ENCODE peak calls at places on chromosomes 2 and 18, in nine cellular contexts. H, K, X, M, C, D, I, G and J are unnamed samples.

GRCh38 chr2:190457256-190457655 is 49.1 kb downstream of the MFSD6 start:
- DNase-seq in C (no peak), G (no peak), I (no peak), D (no peak), H (no peak), X (no peak), M (no peak), K (no peak), J (no peak)

GRCh38 chr18:9392726-9393125 is 58.2 kb downstream of the TWSG1 start:
- DNase-seq in K (no peak), D (no peak), G (peak; percentile 16), I (no peak), C (no peak), X (peak; percentile 14), H (no peak), M (peak; percentile 27), J (no peak)

GRCh38 chr2:191758420-191759199 is 80.7 kb downstream of the NABP1 start:
- DNase-seq in C (peak; percentile 77), G (peak; percentile 88), X (peak; percentile 56), K (no peak), I (no peak), H (peak; percentile 60), M (peak; percentile 91), D (peak; percentile 67), J (peak; percentile 63)

GRCh38 chr2:62808554-62808953 is 103.0 kb downstream of the EHBP1 start:
- DNase-seq in C (no peak), D (no peak), K (no peak), H (no peak), G (no peak), M (no peak), I (no peak), X (no peak), J (no peak)

GRCh38 chr2:101578671-101579070 is 103.8 kb upstream of the RFX8 start:
- DNase-seq in C (no peak), I (no peak), K (no peak), G (no peak), H (no peak), D (no peak), M (no peak), X (no peak), J (no peak)

GRCh38 chr2:173869244-173869643 is 95.9 kb downstream of the SP3 start:
- DNase-seq in K (no peak), C (no peak), M (no peak), H (no peak), X (no peak), G (no peak), D (no peak), I (no peak), J (no peak)

GRCh38 chr2:202169826-202170424 is 68.5 kb downstream of the SUMO1 start:
- DNase-seq in I (no peak), M (no peak), H (no peak), X (no peak), C (no peak), D (no peak), K (no peak), G (no peak), J (no peak)

GRCh38 chr2:38233231-38233983 is 143.7 kb downstream of the ATL2 start:
- DNase-seq in H (no peak), K (no peak), I (no peak), G (peak; percentile 78), M (peak; percentile 29), C (no peak), X (peak; percentile 48), D (no peak), J (no peak)

GRCh38 chr2:101238930-101239759 is 13.5 kb upstream of the CNOT11 start:
- DNase-seq in C (peak; percentile 90), K (no peak), H (no peak), I (no peak), D (no peak), G (no peak), M (peak; percentile 56), X (no peak), J (no peak)

GRCh38 chr2:46364797-46365457 is 67.7 kb downstream of the EPAS1 start:
- DNase-seq in X (peak; percentile 76), H (no peak), I (no peak), D (no peak), G (peak; percentile 82), K (no peak), M (peak; percentile 59), C (peak; percentile 71), J (peak; percentile 42)

GRCh38 chr2:238220892-238221521 is 17.5 kb upstream of the ILKAP start:
- DNase-seq in H (no peak), D (no peak), G (no peak), I (no peak), C (no peak), M (no peak), X (peak; percentile 30), K (peak; percentile 45), J (no peak)

GRCh38 chr18:25832008-25832604 is 258.3 kb downstream of the SS18 start:
- DNase-seq in C (peak; percentile 31), H (no peak), G (peak; percentile 70), K (peak; percentile 28), I (no peak), D (no peak), X (peak; percentile 74), M (peak; percentile 3), J (peak; percentile 80)